ENCODE peak calls at places on chromosomes 7 and 10, in ten cellular contexts. One of them, this sample, is unnamed.

GRCh38 chr7:96277921-96278320 is 44.0 kb downstream of the SLC25A13 start:
- DNase-seq in EL: no peak
- DNase-seq in fibroblast of mammary gland: no peak
- DNase-seq in B cell: no peak
- DNase-seq in lung: no peak
- DNase-seq in ecto neural progenitor cell: no peak
- DNase-seq in CD8-positive, alpha-beta memory T cell: no peak
- DNase-seq in astrocyte of the spinal cord: no peak
- DNase-seq in left colon: no peak
- DNase-seq in HEK293T: no peak
- DNase-seq in this sample: no peak

GRCh38 chr7:106187613-106188350 is 75.7 kb upstream of the SYPL1 start:
- DNase-seq in EL: no peak
- DNase-seq in fibroblast of mammary gland: peak; percentile 49
- DNase-seq in B cell: no peak
- DNase-seq in lung: no peak
- DNase-seq in ecto neural progenitor cell: no peak
- DNase-seq in CD8-positive, alpha-beta memory T cell: no peak
- DNase-seq in astrocyte of the spinal cord: no peak
- DNase-seq in left colon: no peak
- DNase-seq in HEK293T: no peak
- DNase-seq in this sample: no peak

GRCh38 chr7:149868638-149869290 is 5.0 kb upstream of the ATP6V0E2 start:
- DNase-seq in EL: no peak
- DNase-seq in fibroblast of mammary gland: no peak
- DNase-seq in B cell: no peak
- DNase-seq in lung: no peak
- DNase-seq in ecto neural progenitor cell: no peak
- DNase-seq in CD8-positive, alpha-beta memory T cell: no peak
- DNase-seq in astrocyte of the spinal cord: no peak
- DNase-seq in left colon: no peak
- DNase-seq in HEK293T: no peak
- DNase-seq in this sample: no peak

GRCh38 chr10:119405505-119405807 is 137.1 kb downstream of the RGS10 start:
- DNase-seq in EL: no peak
- DNase-seq in fibroblast of mammary gland: no peak
- DNase-seq in B cell: no peak
- DNase-seq in lung: no peak
- DNase-seq in ecto neural progenitor cell: no peak
- DNase-seq in CD8-positive, alpha-beta memory T cell: no peak
- DNase-seq in astrocyte of the spinal cord: no peak
- DNase-seq in left colon: no peak
- DNase-seq in HEK293T: no peak
- DNase-seq in this sample: no peak

GRCh38 chr10:3761916-3762708 is 22.9 kb downstream of the KLF6 start:
- DNase-seq in EL: peak; percentile 93
- DNase-seq in fibroblast of mammary gland: no peak
- DNase-seq in B cell: no peak
- DNase-seq in lung: no peak
- DNase-seq in ecto neural progenitor cell: peak; percentile 47
- DNase-seq in CD8-positive, alpha-beta memory T cell: no peak
- DNase-seq in astrocyte of the spinal cord: no peak
- DNase-seq in left colon: no peak
- DNase-seq in HEK293T: no peak
- DNase-seq in this sample: no peak

GRCh38 chr10:11260136-11260535 is 242.5 kb downstream of the CELF2 start:
- DNase-seq in EL: no peak
- DNase-seq in fibroblast of mammary gland: no peak
- DNase-seq in B cell: no peak
- DNase-seq in lung: no peak
- DNase-seq in ecto neural progenitor cell: no peak
- DNase-seq in CD8-positive, alpha-beta memory T cell: no peak
- DNase-seq in astrocyte of the spinal cord: no peak
- DNase-seq in left colon: no peak
- DNase-seq in HEK293T: peak; percentile 18
- DNase-seq in this sample: no peak

GRCh38 chr10:78890506-78890905 is 178.3 kb upstream of the ZMIZ1 start:
- DNase-seq in EL: no peak
- DNase-seq in fibroblast of mammary gland: no peak
- DNase-seq in B cell: no peak
- DNase-seq in lung: peak; percentile 25
- DNase-seq in ecto neural progenitor cell: no peak
- DNase-seq in CD8-positive, alpha-beta memory T cell: no peak
- DNase-seq in astrocyte of the spinal cord: no peak
- DNase-seq in left colon: no peak
- DNase-seq in HEK293T: no peak
- DNase-seq in this sample: no peak

GRCh38 chr7:16265184-16265804 is 156.0 kb downstream of the CRPPA start:
- DNase-seq in EL: no peak
- DNase-seq in fibroblast of mammary gland: no peak
- DNase-seq in B cell: no peak
- DNase-seq in lung: no peak
- DNase-seq in ecto neural progenitor cell: no peak
- DNase-seq in CD8-positive, alpha-beta memory T cell: no peak
- DNase-seq in astrocyte of the spinal cord: no peak
- DNase-seq in left colon: no peak
- DNase-seq in HEK293T: no peak
- DNase-seq in this sample: no peak

This sample was measured in 8988T.